ENCODE peak calls at places on chromosomes 7 and 10, in five cellular contexts. D is hippocampal formation, U is kidney, Z is neuronal stem cell, C is AG04450. J is an unnamed sample.

GRCh38 chr10:17348111-17349008 is 106.0 kb downstream of the ST8SIA6 start:
- DNase-seq in D (no peak), U (peak), Z (no peak), C (peak), J (peak)

GRCh38 chr10:123354521-123354920 is 200.3 kb downstream of the BUB3 start:
- DNase-seq in D (no peak), U (no peak), Z (no peak), C (no peak), J (no peak)

GRCh38 chr10:69650589-69651261 is 20.7 kb downstream of the FAM241B start:
- DNase-seq in D (no peak), U (no peak), Z (no peak), C (no peak), J (no peak)

GRCh38 chr7:74343281-74344127 is 54.3 kb downstream of the CLIP2 start:
- DNase-seq in D (no peak), U (no peak), Z (no peak), C (no peak), J (peak)

GRCh38 chr10:12255048-12255447 is 59.1 kb downstream of the CDC123 start:
- DNase-seq in D (no peak), U (no peak), Z (no peak), C (no peak), J (no peak)

GRCh38 chr10:124935946-124936345 is 6.0 kb upstream of the ZRANB1 start:
- DNase-seq in D (no peak), U (no peak), Z (no peak), C (no peak), J (no peak)

GRCh38 chr10:106746888-106747287 is 417.6 kb downstream of the SORCS1 start:
- DNase-seq in D (no peak), U (no peak), Z (no peak), C (no peak), J (no peak)

GRCh38 chr7:50477640-50478039 is 27.5 kb upstream of the FIGNL1 start:
- DNase-seq in D (no peak), U (no peak), Z (no peak), C (no peak), J (no peak)

GRCh38 chr7:40232242-40232929 is 97.6 kb downstream of the SUGCT start:
- DNase-seq in D (no peak), U (no peak), Z (peak), C (peak), J (peak)

GRCh38 chr10:22590115-22590514 is 124.3 kb downstream of the PIP4K2A start:
- DNase-seq in D (no peak), U (no peak), Z (no peak), C (no peak), J (no peak)

GRCh38 chr10:72709041-72709440 is 17.1 kb downstream of the MCU start:
- DNase-seq in D (no peak), U (no peak), Z (no peak), C (no peak), J (peak)

GRCh38 chr7:120842131-120842621 is 15.8 kb downstream of the TSPAN12 start:
- DNase-seq in D (no peak), U (no peak), Z (no peak), C (no peak), J (no peak)

GRCh38 chr10:18164093-18164492 is 23.9 kb downstream of the CACNB2 start:
- DNase-seq in D (no peak), U (no peak), Z (no peak), C (peak), J (no peak)

GRCh38 chr7:20270371-20270770 is 53.2 kb upstream of the MACC1 start:
- DNase-seq in D (no peak), U (no peak), Z (no peak), C (no peak), J (no peak)

GRCh38 chr10:133306097-133306476 is 2.6 kb downstream of the TUBGCP2 start:
- DNase-seq in D (no peak), U (peak), Z (no peak), C (no peak), J (no peak)

GRCh38 chr10:78277734-78278404 is 244.2 kb downstream of the RPS24 start:
- DNase-seq in D (peak), U (no peak), Z (no peak), C (no peak), J (no peak)

GRCh38 chr7:73567701-73568685 is 10.4 kb downstream of the TBL2 start:
- DNase-seq in D (no peak), U (no peak), Z (no peak), C (no peak), J (no peak)

GRCh38 chr10:59905066-59905734 is 1.2 kb downstream of the CCDC6 start:
- DNase-seq in D (peak), U (peak), Z (no peak), C (no peak), J (peak)

GRCh38 chr7:84187813-84188212 is 6.8 kb downstream of the SEMA3A start:
- DNase-seq in D (no peak), U (no peak), Z (no peak), C (peak), J (peak)

GRCh38 chr10:111648046-111648445 is 535.5 kb downstream of the GPAM start:
- DNase-seq in D (no peak), U (no peak), Z (no peak), C (no peak), J (no peak)

GRCh38 chr7:21426286-21426957 is 1.5 kb upstream of the SP4 start:
- DNase-seq in D (no peak), U (no peak), Z (no peak), C (no peak), J (no peak)

GRCh38 chr7:101546308-101546936 is 82.7 kb downstream of the MYL10 start:
- DNase-seq in D (no peak), U (peak), Z (no peak), C (no peak), J (no peak)

GRCh38 chr7:140517546-140518369 is 38.5 kb upstream of the MKRN1 start:
- DNase-seq in D (peak), U (peak), Z (peak), C (peak), J (peak)

GRCh38 chr7:22364023-22364422 is 7.1 kb upstream of the RAPGEF5 start:
- DNase-seq in D (no peak), U (no peak), Z (no peak), C (no peak), J (no peak)

GRCh38 chr10:8182841-8183240 is 128.4 kb downstream of the GATA3 start:
- DNase-seq in D (no peak), U (no peak), Z (no peak), C (no peak), J (no peak)

GRCh38 chr10:68897336-68897741 is 3.8 kb upstream of the DDX50 start:
- DNase-seq in D (peak), U (no peak), Z (peak), C (peak), J (peak)

GRCh38 chr7:157684157-157684595 is 347.4 kb downstream of the DNAJB6 start:
- DNase-seq in D (no peak), U (peak), Z (peak), C (no peak), J (no peak)